ENCODE peak calls at places on chromosomes 16 and 17, in seven cellular contexts. E, Y, P, S, V, Q and G are unnamed samples.

GRCh38 chr17:34299918-34300600 is 14.5 kb downstream of the CCL11 start:
- DNase-seq in S (no peak), P (no peak), E (no peak), V (no peak), Q (no peak), Y (peak), G (no peak)

GRCh38 chr16:74603848-74604247 is 3.1 kb downstream of the GLG1 start:
- DNase-seq in P (no peak), Y (no peak), Q (no peak), V (no peak), S (no peak), E (no peak), G (no peak)

GRCh38 chr17:47239663-47240374 is 13.8 kb upstream of the ITGB3 start:
- DNase-seq in E (peak), P (peak), S (peak), V (peak), Q (peak), Y (peak), G (no peak)

GRCh38 chr16:27455700-27456099 is 53.7 kb downstream of the IL21R start:
- DNase-seq in V (no peak), Y (no peak), P (no peak), S (no peak), Q (no peak), E (no peak), G (no peak)

GRCh38 chr17:55318715-55319487 is 54.1 kb downstream of the HLF start:
- DNase-seq in S (no peak), Y (no peak), P (no peak), Q (no peak), E (no peak), V (no peak), G (no peak)

GRCh38 chr16:87816507-87817100 is 50.8 kb upstream of the KLHDC4 start:
- DNase-seq in Y (no peak), S (no peak), P (no peak), E (no peak), V (no peak), Q (no peak), G (no peak)

GRCh38 chr17:50511058-50511457 is 2.8 kb downstream of the MYCBPAP start:
- DNase-seq in Q (no peak), V (no peak), E (no peak), S (no peak), P (no peak), Y (peak), G (no peak)

GRCh38 chr17:40936437-40936971 is 942 bp downstream of the KRT23 start:
- DNase-seq in Q (no peak), S (no peak), Y (no peak), E (no peak), P (peak), V (peak), G (no peak)

GRCh38 chr17:39563476-39563875 is 44.2 kb downstream of the NEUROD2 start:
- DNase-seq in E (no peak), V (no peak), S (peak), P (no peak), Q (no peak), Y (no peak), G (no peak)

GRCh38 chr16:81816793-81817210 is 37.7 kb downstream of the PLCG2 start:
- DNase-seq in S (no peak), V (no peak), E (peak), Y (no peak), Q (no peak), P (no peak), G (no peak)

GRCh38 chr17:43114101-43114691 is 11.0 kb downstream of the BRCA1 start:
- DNase-seq in Q (no peak), V (no peak), S (no peak), Y (no peak), E (no peak), P (no peak), G (no peak)

GRCh38 chr17:59840329-59840907 is 52.3 kb downstream of the TUBD1 start:
- DNase-seq in P (no peak), Y (peak), S (no peak), V (no peak), Q (no peak), E (no peak), G (no peak)

GRCh38 chr16:83715217-83715920 is 92.4 kb upstream of the HSBP1 start:
- DNase-seq in P (peak), Q (peak), E (no peak), V (no peak), S (no peak), Y (no peak), G (no peak)

GRCh38 chr16:83714286-83714685 is 93.5 kb upstream of the HSBP1 start:
- DNase-seq in V (no peak), Q (no peak), P (no peak), Y (no peak), E (no peak), S (no peak), G (no peak)

GRCh38 chr16:83717308-83717707 is 90.5 kb upstream of the HSBP1 start:
- DNase-seq in Q (no peak), Y (no peak), E (no peak), V (no peak), P (no peak), S (no peak), G (no peak)

GRCh38 chr16:83717814-83718213 is 90.0 kb upstream of the HSBP1 start:
- DNase-seq in S (no peak), V (no peak), E (no peak), Q (no peak), P (no peak), Y (peak), G (no peak)

GRCh38 chr16:83713597-83713996 is 94.2 kb upstream of the HSBP1 start:
- DNase-seq in Y (no peak), Q (no peak), V (no peak), S (peak), E (peak), P (no peak), G (peak)
- H3K4me3 ChIP-seq in Y (no peak), Q (no peak), V (no peak), S (no peak), E (no peak), P (no peak), G (no peak)

GRCh38 chr16:31441956-31442355 is 633 bp downstream of the ZNF843 start:
- DNase-seq in V (no peak), S (no peak), Y (no peak), Q (no peak), P (no peak), E (no peak), G (no peak)
- H3K4me3 ChIP-seq in V (peak), S (peak), Y (peak), Q (peak), P (peak), E (no peak), G (no peak)

DNA sequence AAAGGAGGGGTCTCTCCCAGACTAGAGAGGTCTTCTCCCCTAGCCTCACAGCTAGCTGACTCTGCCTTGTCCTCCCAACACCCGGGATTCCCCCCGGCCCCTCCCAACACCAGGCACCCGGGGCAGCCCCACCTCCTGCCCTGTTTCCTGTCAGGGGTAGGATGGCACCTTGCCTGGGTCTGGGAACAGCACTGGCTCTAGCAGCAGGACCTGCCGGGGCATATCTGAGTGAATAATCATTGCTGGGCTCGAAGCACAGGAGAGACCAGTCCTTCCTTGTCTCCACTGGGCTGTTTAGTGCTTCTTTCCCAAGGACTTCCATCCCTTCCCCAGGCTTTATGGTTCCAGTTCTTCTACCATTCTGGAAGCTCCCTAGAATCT is 25.7 kb downstream of the MINK1 start:
- DNase-seq in Q (no peak), Y (no peak), E (no peak), S (no peak), V (peak), P (peak), G (no peak)
- H3K4me3 ChIP-seq in Q (no peak), Y (no peak), E (no peak), S (no peak), V (no peak), P (peak), G (no peak)

DNA sequence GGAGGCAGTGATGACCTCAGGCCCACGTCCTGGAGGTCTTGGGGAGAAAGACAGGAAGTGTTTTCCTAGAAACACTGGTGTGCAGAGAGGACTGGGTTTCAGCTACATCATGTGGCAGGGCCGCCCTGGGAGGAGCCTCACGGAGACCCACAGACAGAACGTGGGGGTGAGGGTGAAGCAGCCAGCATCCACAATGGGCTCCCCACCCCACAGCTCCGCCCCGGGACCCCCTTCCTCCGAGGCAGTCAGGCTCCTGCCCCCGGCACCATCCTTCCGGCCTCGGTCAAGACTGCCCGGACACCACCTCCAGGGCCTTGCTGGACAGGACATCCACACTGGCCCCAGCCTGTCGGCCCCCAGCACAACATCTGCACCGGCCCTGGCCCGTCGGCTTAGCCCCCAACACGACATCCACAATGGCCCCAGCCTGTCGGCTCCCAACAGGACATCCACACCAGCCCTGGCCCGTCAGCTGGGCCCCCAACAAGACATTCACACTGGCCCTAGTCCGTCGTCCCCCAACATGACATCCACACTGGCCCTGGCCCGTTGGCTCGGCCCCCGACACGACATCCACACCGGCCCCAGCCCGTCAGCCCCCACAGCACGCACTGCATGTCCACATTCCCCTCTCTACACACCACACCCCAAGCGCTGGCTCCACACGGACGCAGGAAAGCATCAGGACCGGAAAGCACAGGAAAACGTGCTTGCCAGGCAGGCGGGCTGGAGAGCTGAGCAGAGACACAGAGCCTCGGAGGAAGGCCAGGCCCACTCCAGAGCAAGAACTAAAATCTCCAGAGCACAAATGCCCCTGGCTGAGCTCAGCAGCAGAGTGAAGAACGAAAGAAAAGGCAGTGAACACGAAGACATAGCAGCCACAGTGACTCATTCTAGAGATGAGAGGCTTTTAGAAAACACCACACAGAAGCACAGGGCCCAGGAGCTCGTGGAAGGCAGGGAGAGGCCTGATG is 50.8 kb downstream of the LMF1 start:
- DNase-seq in Q (peak), V (no peak), P (no peak), E (no peak), Y (peak), S (no peak), G (no peak)
- H3K4me3 ChIP-seq in Q (no peak), V (no peak), P (no peak), E (no peak), Y (peak), S (no peak), G (no peak)

DNA sequence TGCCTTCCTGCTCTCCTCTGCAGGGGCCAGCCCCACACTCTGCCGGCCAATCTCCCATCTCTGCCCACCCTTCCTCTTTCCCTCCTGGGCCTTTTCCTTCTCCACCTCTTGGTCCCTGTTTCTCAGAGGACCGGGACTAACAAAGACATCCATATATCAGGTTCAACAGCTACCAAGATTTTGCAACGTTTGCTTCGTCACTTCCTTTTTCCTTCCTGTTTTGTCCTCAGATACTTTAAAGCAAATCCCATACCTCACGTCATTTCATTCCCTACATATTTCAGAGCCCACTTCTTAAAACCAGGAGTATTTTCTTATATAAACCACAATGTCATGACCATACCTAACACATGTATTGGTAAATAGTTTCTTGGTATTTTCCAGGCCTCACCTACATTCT is 7.3 kb upstream of the USP10 start:
- DNase-seq in P (no peak), V (no peak), Q (no peak), S (no peak), Y (peak), E (no peak), G (no peak)
- H3K4me3 ChIP-seq in P (no peak), V (no peak), Q (no peak), S (no peak), Y (no peak), E (no peak), G (no peak)

GRCh38 chr16:66703359-66704215 is 7.0 kb upstream of the CMTM4 start:
- DNase-seq in V (no peak), E (no peak), Q (no peak), Y (peak), P (no peak), S (no peak), G (no peak)

GRCh38 chr16:66705790-66706505 is 9.4 kb upstream of the CMTM4 start:
- DNase-seq in Q (peak), S (peak), Y (peak), P (peak), E (no peak), V (peak), G (no peak)

GRCh38 chr16:66711581-66711980 is 15.0 kb upstream of the CMTM4 start:
- DNase-seq in Q (no peak), S (no peak), E (no peak), P (no peak), V (no peak), Y (no peak), G (no peak)

GRCh38 chr16:66701516-66701915 is 5.0 kb upstream of the CMTM4 start:
- DNase-seq in S (no peak), P (no peak), E (no peak), Y (no peak), V (no peak), Q (no peak), G (no peak)

DNA sequence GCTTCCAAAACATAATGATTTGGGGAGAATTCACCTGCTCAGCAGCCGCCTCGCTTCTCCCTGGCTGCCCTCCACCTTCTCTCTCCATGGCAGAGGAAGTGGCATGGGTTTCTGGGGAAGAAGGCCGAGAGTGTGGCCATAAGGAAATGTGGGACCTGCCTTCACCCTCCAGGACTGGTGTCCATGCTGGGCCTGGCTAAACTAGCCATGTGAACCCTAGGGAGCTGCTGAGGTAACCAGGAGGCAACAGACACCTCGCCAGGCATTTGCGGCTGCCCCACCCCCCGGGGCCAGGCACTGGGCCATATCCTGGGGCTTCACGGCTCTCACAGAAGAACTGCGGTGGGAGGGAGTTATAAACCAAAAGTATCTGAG is 9.9 kb upstream of the CMTM4 start:
- DNase-seq in E (no peak), S (no peak), P (no peak), V (peak), Y (no peak), Q (no peak), G (no peak)
- H3K4me3 ChIP-seq in E (no peak), S (no peak), P (no peak), V (no peak), Y (no peak), Q (peak), G (no peak)

DNA sequence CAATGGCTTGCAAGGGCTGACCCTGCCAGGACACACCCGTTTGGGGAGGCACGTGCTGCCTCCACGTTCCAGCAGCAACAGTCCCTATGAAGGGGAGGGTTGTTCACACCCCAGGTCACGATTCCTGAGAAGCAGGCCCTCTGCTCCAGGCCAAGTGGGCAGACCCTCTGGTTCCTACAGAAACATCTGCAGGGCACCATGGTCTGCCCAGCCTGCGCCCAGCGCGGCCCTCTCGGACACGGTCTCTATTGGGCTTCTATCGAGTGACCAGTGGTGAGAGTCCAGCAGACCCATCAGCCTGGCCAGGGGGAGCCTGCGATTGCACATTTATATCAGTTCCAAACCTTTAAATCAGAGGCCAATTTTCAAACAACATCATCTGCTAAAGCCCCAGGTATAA is 128.3 kb downstream of the ZNF423 start:
- DNase-seq in S (no peak), V (no peak), Y (no peak), Q (no peak), P (no peak), E (no peak), G (no peak)
- H3K4me3 ChIP-seq in S (no peak), V (no peak), Y (no peak), Q (no peak), P (no peak), E (no peak), G (no peak)

GRCh38 chr17:71338396-71338795 is 782.4 kb upstream of the SOX9 start:
- DNase-seq in Q (no peak), Y (peak), V (peak), S (no peak), P (no peak), E (no peak), G (peak)

GRCh38 chr17:71334041-71334781 is 786.6 kb upstream of the SOX9 start:
- DNase-seq in Y (no peak), Q (no peak), E (no peak), P (no peak), S (no peak), V (no peak), G (no peak)

GRCh38 chr17:71335212-71335611 is 785.6 kb upstream of the SOX9 start:
- DNase-seq in E (no peak), P (no peak), V (no peak), Y (no peak), S (no peak), Q (no peak), G (no peak)

GRCh38 chr17:71339219-71339618 is 781.6 kb upstream of the SOX9 start:
- DNase-seq in Q (no peak), Y (no peak), V (no peak), E (no peak), S (no peak), P (no peak), G (no peak)

DNA sequence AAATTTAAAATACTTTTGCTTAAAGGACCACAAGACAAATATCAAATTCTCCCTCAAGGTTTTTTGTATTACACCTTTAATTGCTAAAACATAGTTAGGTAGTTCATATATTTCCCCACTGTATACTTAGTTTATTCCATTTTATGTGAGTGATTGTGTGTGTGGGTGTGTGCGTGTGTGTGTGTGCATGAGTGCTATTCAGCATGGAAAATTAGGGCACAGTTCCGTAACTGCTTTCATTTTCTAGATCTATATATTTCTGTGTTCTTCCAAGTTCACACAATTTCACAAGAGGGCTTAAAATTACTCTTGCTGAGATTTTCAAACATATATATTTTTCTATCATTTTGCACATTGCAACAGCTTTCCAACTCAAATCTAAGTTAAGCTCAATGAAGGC is 782.9 kb upstream of the SOX9 start:
- DNase-seq in P (no peak), V (no peak), Q (no peak), Y (peak), S (no peak), E (no peak), G (no peak)
- H3K4me3 ChIP-seq in P (no peak), V (no peak), Q (no peak), Y (peak), S (no peak), E (no peak), G (no peak)